ENCODE peak calls at places on chromosomes 3 and 15, in ten cellular contexts. W is neuronal stem cell, G is HCT116, I is heart left ventricle, U is A549, S is hepatocyte, B is spleen, T is transverse colon, C is kidney, R is colonic mucosa. J is an unnamed sample.

GRCh38 chr15:41934843-41935242 is 37.5 kb downstream of the EHD4 start:
- DNase-seq in W (no peak), G (no peak), I (no peak), U (no peak), S (no peak), B (peak; percentile 91), T (peak; percentile 61), C (no peak), R (no peak), J (peak; percentile 43)

GRCh38 chr3:30667250-30667585 is 60.8 kb downstream of the TGFBR2 start:
- DNase-seq in W (peak; percentile 30), G (no peak), I (no peak), U (no peak), S (no peak), B (no peak), T (no peak), C (no peak), R (no peak), J (no peak)

GRCh38 chr3:177642482-177643163 is 445.3 kb upstream of the TBL1XR1 start:
- DNase-seq in W (no peak), G (no peak), I (no peak), U (no peak), S (no peak), B (no peak), T (no peak), C (peak; percentile 74), R (no peak), J (peak; percentile 42)

GRCh38 chr3:56303508-56303907 is 164.8 kb downstream of the ERC2 start:
- DNase-seq in W (peak; percentile 74), G (peak; percentile 15), I (peak; percentile 22), U (peak; percentile 38), S (peak; percentile 67), B (no peak), T (no peak), C (no peak), R (peak; percentile 18), J (peak; percentile 2)

GRCh38 chr3:135231646-135232625 is 436.9 kb downstream of the EPHB1 start:
- DNase-seq in W (no peak), G (no peak), I (no peak), U (no peak), S (no peak), B (no peak), T (no peak), C (no peak), R (no peak), J (no peak)

GRCh38 chr3:53152316-53152715 is 8.7 kb upstream of the PRKCD start:
- DNase-seq in W (no peak), G (no peak), I (no peak), U (no peak), S (no peak), B (no peak), T (no peak), C (no peak), R (no peak), J (peak; percentile 81)

GRCh38 chr15:59299919-59300617 is 72.6 kb downstream of the MYO1E start:
- DNase-seq in W (no peak), G (peak; percentile 86), I (peak; percentile 71), U (peak; percentile 97), S (peak; percentile 46), B (peak; percentile 88), T (peak; percentile 90), C (peak; percentile 85), R (peak; percentile 94), J (peak; percentile 94)

GRCh38 chr15:80367094-80367493 is 37.1 kb upstream of the ARNT2 start:
- DNase-seq in W (no peak), G (peak; percentile 45), I (no peak), U (peak; percentile 77), S (no peak), B (no peak), T (no peak), C (no peak), R (no peak), J (no peak)

GRCh38 chr15:68469162-68470048 is 37.4 kb upstream of the ITGA11 start:
- DNase-seq in W (no peak), G (no peak), I (no peak), U (no peak), S (no peak), B (no peak), T (no peak), C (no peak), R (no peak), J (no peak)

GRCh38 chr3:112759210-112759609 is 87.5 kb downstream of the CD200R1L start:
- DNase-seq in W (no peak), G (no peak), I (no peak), U (no peak), S (no peak), B (no peak), T (no peak), C (no peak), R (no peak), J (no peak)

GRCh38 chr3:123150449-123150954 is 51.2 kb upstream of the SEC22A start:
- DNase-seq in W (no peak), G (no peak), I (no peak), U (no peak), S (no peak), B (no peak), T (no peak), C (no peak), R (peak; percentile 10), J (no peak)

GRCh38 chr3:123148772-123149171 is 53.0 kb upstream of the SEC22A start:
- DNase-seq in W (no peak), G (no peak), I (no peak), U (no peak), S (no peak), B (no peak), T (no peak), C (no peak), R (no peak), J (no peak)

GRCh38 chr3:123149525-123149924 is 52.2 kb upstream of the SEC22A start:
- DNase-seq in W (no peak), G (no peak), I (no peak), U (no peak), S (no peak), B (no peak), T (no peak), C (no peak), R (no peak), J (no peak)

GRCh38 chr3:123151251-123151705 is 50.5 kb upstream of the SEC22A start:
- DNase-seq in W (no peak), G (no peak), I (no peak), U (no peak), S (no peak), B (no peak), T (no peak), C (no peak), R (peak; percentile 12), J (no peak)

GRCh38 chr3:123147754-123148535 is 53.8 kb upstream of the SEC22A start:
- DNase-seq in W (no peak), G (no peak), I (no peak), U (no peak), S (no peak), B (no peak), T (no peak), C (no peak), R (no peak), J (no peak)
- H3K4me1 ChIP-seq in W (peaks cover 14% of the 10 kb centered on the region), G (peaks cover 5% of the 10 kb centered on the region), I (no peaks in the 10 kb centered on the region), U (peaks cover 7% of the 10 kb centered on the region), S (peaks cover 4% of the 10 kb centered on the region), B (no peaks in the 10 kb centered on the region), T (no peaks in the 10 kb centered on the region), C (no peaks in the 10 kb centered on the region), R (no peaks in the 10 kb centered on the region), J (no peaks in the 10 kb centered on the region)

GRCh38 chr3:13105851-13106250 is 32.6 kb upstream of the IQSEC1 start:
- DNase-seq in W (no peak), G (no peak), I (no peak), U (no peak), S (no peak), B (peak; percentile 34), T (no peak), C (peak; percentile 28), R (no peak), J (no peak)

GRCh38 chr3:13107661-13108060 is 34.4 kb upstream of the IQSEC1 start:
- DNase-seq in W (no peak), G (no peak), I (no peak), U (no peak), S (no peak), B (peak; percentile 74), T (no peak), C (peak; percentile 70), R (no peak), J (no peak)

GRCh38 chr3:13104511-13104910 is 31.3 kb upstream of the IQSEC1 start:
- DNase-seq in W (no peak), G (no peak), I (no peak), U (no peak), S (no peak), B (peak; percentile 64), T (no peak), C (peak; percentile 61), R (no peak), J (no peak)

GRCh38 chr3:13105181-13105580 is 32.0 kb upstream of the IQSEC1 start:
- DNase-seq in W (no peak), G (no peak), I (no peak), U (no peak), S (no peak), B (peak; percentile 47), T (no peak), C (peak; percentile 43), R (no peak), J (no peak)

DNA sequence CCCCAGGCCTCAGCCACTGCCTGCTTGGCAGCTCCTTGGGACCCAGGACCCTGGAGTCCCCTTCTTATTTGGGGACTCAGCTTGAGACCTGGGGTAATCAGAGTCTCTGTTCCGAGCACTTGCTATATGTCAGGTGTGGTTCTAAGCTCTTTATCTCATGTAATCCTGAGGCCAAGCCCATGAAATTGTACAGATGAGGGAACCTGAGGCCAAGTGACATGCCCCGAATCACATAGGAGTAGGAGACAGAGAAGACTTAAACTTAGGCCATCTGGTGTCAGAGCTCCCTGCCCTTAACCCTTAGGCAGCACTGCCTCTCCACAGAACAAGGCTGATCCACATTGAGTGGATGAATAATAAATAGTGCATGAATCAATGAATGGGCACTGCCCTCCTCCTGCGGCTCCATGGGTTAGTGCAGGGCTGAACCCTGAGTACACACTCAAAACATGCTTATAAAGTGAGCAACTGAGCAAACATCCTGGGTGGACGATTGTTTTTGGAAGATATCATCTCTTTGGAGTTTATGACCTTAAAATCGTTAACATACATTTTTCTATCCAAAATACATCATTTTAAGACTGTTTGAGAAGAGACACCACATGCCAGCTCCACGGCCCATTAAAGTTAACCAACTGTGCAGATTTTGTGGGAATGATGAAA is 33.2 kb upstream of the IQSEC1 start:
- DNase-seq in W (no peak), G (no peak), I (no peak), U (peak; percentile 56), S (no peak), B (no peak), T (no peak), C (peak; percentile 44), R (no peak), J (no peak)
- H3K27ac ChIP-seq in W (no peak overlapping the region), G (no peak overlapping the region), I (no peak overlapping the region), U (peak overlapping the region; percentile 66), S (no peak overlapping the region), B (no peak overlapping the region), T (no peak overlapping the region), C (no peak overlapping the region), R (no peak overlapping the region), J (no peak overlapping the region)

GRCh38 chr3:156691920-156692319 is 17.5 kb downstream of the TIPARP start:
- DNase-seq in W (no peak), G (no peak), I (no peak), U (peak; percentile 36), S (no peak), B (no peak), T (no peak), C (no peak), R (no peak), J (no peak)
- H3K4me3 ChIP-seq in W (no peak overlapping the region), G (no peak overlapping the region), I (no peak overlapping the region), U (peak overlapping the region; percentile 29), S (no peak overlapping the region), B (no peak overlapping the region), T (no peak overlapping the region), C (no peak overlapping the region), R (no peak overlapping the region), J (no peak overlapping the region)

GRCh38 chr3:149021830-149022229 is 30.5 kb downstream of the GYG1 start:
- DNase-seq in W (no peak), G (no peak), I (no peak), U (no peak), S (no peak), B (no peak), T (no peak), C (no peak), R (no peak), J (no peak)
- H3K4me1 ChIP-seq in W (no peaks in the 10 kb centered on the region), G (no peaks in the 10 kb centered on the region), I (peaks cover 7% of the 10 kb centered on the region), U (no peaks in the 10 kb centered on the region), S (no peaks in the 10 kb centered on the region), B (no peaks in the 10 kb centered on the region), T (peaks cover 14% of the 10 kb centered on the region), C (no peaks in the 10 kb centered on the region), R (no peaks in the 10 kb centered on the region), J (no peaks in the 10 kb centered on the region)